ENCODE peak calls at places on chromosome 1, in four cellular contexts. One of them, this sample, is unnamed.

GRCh38 chr1:156816561-156817328 is at the start of gene SH2D2A:
- DNase-seq in GM12878: peak
- DNase-seq in HepG2: no peak
- DNase-seq in H1: no peak
- DNase-seq in this sample: no peak

GRCh38 chr1:188244681-188245080 is 1415.9 kb downstream of the PLA2G4A start:
- DNase-seq in GM12878: no peak
- DNase-seq in H1: no peak
- DNase-seq in HepG2: no peak
- DNase-seq in this sample: no peak

GRCh38 chr1:85258536-85259117 is 835 bp downstream of the C1orf52 start:
- DNase-seq in HepG2: no peak
- DNase-seq in GM12878: no peak
- DNase-seq in H1: no peak
- DNase-seq in this sample: no peak

GRCh38 chr1:168112673-168113305 is 23.9 kb downstream of the GPR161 start:
- DNase-seq in HepG2: no peak
- DNase-seq in GM12878: peak
- DNase-seq in H1: no peak
- DNase-seq in this sample: no peak

GRCh38 chr1:52424238-52424637 is 19.8 kb downstream of the PRPF38A start:
- DNase-seq in HepG2: no peak
- DNase-seq in H1: no peak
- DNase-seq in GM12878: no peak
- DNase-seq in this sample: no peak

GRCh38 chr1:33241866-33242265 is 14.4 kb upstream of the ZNF362 start:
- DNase-seq in HepG2: no peak
- DNase-seq in GM12878: no peak
- DNase-seq in H1: no peak
- DNase-seq in this sample: no peak

GRCh38 chr1:230825804-230826160 is 42.5 kb downstream of the C1orf198 start:
- DNase-seq in HepG2: no peak
- DNase-seq in H1: peak
- DNase-seq in GM12878: no peak
- DNase-seq in this sample: no peak

GRCh38 chr1:162578071-162578705 is 16.7 kb downstream of the UAP1 start:
- DNase-seq in H1: no peak
- DNase-seq in HepG2: no peak
- DNase-seq in GM12878: no peak
- DNase-seq in this sample: no peak

GRCh38 chr1:53061123-53061858 is 722 bp upstream of the PODN start:
- DNase-seq in H1: peak
- DNase-seq in GM12878: no peak
- DNase-seq in HepG2: no peak
- DNase-seq in this sample: no peak

GRCh38 chr1:154609398-154610380 is 1.7 kb upstream of the ADAR start:
- DNase-seq in H1: peak
- DNase-seq in GM12878: no peak
- DNase-seq in HepG2: no peak
- DNase-seq in this sample: no peak

DNA sequence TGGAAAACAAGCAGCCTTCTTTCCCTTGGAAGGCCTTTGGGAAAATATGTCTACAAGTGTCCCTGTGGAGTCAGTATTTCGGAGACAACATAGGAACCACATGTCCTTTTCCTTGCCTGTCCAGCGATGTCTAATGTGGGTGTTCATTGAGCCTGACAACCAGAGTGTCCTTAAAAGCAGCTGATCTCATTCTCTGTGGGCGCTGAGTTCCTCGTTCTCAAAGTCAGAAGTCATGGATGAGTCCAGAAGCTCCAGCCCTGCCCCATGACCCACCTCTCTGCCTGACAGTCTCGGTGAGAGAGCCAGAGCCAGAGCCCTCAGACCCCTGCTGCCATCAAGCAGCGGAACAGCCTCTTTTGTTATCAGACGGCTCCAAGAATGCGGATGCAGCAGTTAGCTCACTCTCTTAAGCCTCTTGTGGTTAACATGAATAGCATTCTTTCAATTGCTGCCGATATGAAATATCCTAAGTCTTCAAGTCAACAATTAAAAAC is 329.2 kb downstream of the TGFB2 start:
- DNase-seq in GM12878: no peak
- DNase-seq in H1: peak
- DNase-seq in HepG2: peak
- DNase-seq in this sample: no peak
- TF ChIP-seq TCF12 in GM12878: no peak
- TF ChIP-seq TCF12 in H1: no peak
- TF ChIP-seq TCF12 in HepG2: no peak
- TF ChIP-seq TCF12 in this sample: peak

GRCh38 chr1:211196880-211197279 is 62.3 kb upstream of the RCOR3 start:
- DNase-seq in HepG2: no peak
- DNase-seq in GM12878: no peak
- DNase-seq in H1: no peak
- DNase-seq in this sample: no peak
- TF ChIP-seq TCF12 in HepG2: no peak
- TF ChIP-seq TCF12 in GM12878: no peak
- TF ChIP-seq TCF12 in H1: no peak
- TF ChIP-seq TCF12 in this sample: no peak

GRCh38 chr1:94876362-94876761 is 50.5 kb downstream of the CNN3 start:
- DNase-seq in GM12878: no peak
- DNase-seq in H1: no peak
- DNase-seq in HepG2: no peak
- DNase-seq in this sample: no peak

GRCh38 chr1:94874423-94874822 is 52.5 kb downstream of the CNN3 start:
- DNase-seq in GM12878: no peak
- DNase-seq in HepG2: no peak
- DNase-seq in H1: no peak
- DNase-seq in this sample: no peak

GRCh38 chr1:94875794-94876193 is 51.1 kb downstream of the CNN3 start:
- DNase-seq in HepG2: no peak
- DNase-seq in GM12878: no peak
- DNase-seq in H1: no peak
- DNase-seq in this sample: no peak

GRCh38 chr1:94872771-94873495 is 52.8 kb downstream of the SLC44A3 start:
- DNase-seq in GM12878: no peak
- DNase-seq in H1: no peak
- DNase-seq in HepG2: no peak
- DNase-seq in this sample: no peak

GRCh38 chr1:94873520-94874351 is 53.2 kb downstream of the CNN3 start:
- DNase-seq in GM12878: no peak
- DNase-seq in H1: no peak
- DNase-seq in HepG2: no peak
- DNase-seq in this sample: no peak
- TF ChIP-seq TCF12 in GM12878: no peak
- TF ChIP-seq TCF12 in H1: no peak
- TF ChIP-seq TCF12 in HepG2: no peak
- TF ChIP-seq TCF12 in this sample: no peak

DNA sequence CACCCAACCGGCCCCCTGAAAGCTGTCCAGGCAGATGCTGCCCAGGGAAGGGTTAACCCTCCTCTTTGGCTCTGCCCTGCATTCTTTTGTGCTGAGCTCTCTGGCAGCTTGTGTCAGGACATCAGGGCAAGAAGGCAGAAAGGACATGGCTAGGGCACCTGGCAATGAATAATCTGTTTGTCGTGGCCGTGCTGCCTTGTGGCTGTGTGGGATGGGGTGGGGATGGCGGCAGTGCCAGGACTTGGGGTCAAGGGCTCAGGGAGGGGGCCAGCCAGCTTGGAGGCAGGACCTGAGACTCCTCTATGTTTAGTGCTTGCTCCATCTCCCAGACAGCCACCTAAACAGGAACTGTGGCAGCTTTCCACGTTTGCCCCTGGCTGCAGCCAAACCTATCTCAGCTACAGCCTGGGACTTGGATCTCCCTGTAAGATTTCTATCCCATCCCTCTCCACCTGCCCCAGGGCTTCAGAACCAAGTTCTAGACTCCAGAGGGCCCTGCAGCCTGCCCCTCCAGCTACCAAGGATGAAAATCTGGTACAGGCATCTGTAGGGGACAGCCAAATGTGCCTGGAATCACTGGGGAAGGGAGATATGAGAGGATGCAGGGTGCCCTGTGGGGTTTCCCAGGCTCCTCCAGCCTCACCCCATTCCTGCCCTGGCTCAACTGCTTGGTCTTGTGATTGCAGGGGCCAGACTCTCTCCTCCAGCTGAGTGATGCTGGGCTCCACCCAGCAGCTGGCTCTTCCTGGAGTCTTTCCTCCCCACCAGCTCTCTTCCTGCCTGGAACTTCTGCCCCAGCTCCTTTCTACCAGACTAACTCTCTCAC is 9.6 kb upstream of the GPR37L1 start:
- DNase-seq in HepG2: no peak
- DNase-seq in H1: no peak
- DNase-seq in GM12878: no peak
- DNase-seq in this sample: no peak
- TF ChIP-seq TCF12 in HepG2: no peak
- TF ChIP-seq TCF12 in H1: no peak
- TF ChIP-seq TCF12 in GM12878: no peak
- TF ChIP-seq TCF12 in this sample: peak

DNA sequence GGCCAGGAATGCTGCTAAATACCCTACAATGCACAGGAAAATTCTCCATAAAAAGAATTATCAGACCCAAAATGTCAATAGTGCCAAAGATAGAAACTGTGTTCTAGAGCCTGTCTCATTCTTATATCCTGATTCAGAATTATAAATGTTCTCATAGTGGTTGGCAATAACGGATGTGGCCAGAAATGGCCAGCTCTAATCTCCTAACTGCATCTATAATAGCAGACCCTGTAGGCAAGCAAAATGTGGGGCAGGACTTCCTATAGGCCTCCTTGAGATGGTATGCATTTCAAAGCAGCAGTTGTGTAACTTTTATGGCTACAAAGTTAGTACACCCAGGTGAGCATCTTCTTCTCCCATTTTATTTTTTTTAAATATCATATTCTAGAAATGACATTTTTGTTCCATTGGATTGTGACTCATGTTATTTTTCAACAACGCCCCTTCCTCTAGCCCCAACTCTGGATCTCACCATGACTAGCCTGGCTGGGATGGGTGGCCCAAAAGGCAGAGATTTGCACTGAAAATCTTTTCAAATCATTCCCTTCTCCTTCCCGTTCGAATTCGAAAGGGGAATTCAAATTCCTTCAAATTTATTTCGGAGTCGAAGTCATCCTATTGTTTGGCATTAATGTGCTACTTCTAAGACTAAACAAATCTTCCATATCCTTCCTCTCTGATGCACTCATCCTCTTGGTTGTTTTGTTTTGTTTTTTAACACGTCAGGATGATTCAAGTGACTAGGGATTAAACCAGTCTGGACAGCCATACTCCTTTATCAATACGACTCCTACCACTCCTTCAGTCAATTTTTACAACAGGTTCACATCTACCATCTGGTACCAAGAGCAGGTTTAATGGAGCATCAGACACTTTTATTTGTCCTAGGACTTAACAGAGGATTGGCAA is 95.6 kb upstream of the SGIP1 start:
- DNase-seq in GM12878: no peak
- DNase-seq in H1: no peak
- DNase-seq in HepG2: no peak
- DNase-seq in this sample: no peak
- TF ChIP-seq TCF12 in GM12878: no peak
- TF ChIP-seq TCF12 in H1: no peak
- TF ChIP-seq TCF12 in HepG2: no peak
- TF ChIP-seq TCF12 in this sample: no peak

GRCh38 chr1:29539971-29540370 is 303.6 kb downstream of the PTPRU start:
- DNase-seq in GM12878: no peak
- DNase-seq in H1: no peak
- DNase-seq in HepG2: no peak
- DNase-seq in this sample: no peak
- TF ChIP-seq TCF12 in GM12878: no peak
- TF ChIP-seq TCF12 in H1: no peak
- TF ChIP-seq TCF12 in HepG2: no peak
- TF ChIP-seq TCF12 in this sample: no peak

DNA sequence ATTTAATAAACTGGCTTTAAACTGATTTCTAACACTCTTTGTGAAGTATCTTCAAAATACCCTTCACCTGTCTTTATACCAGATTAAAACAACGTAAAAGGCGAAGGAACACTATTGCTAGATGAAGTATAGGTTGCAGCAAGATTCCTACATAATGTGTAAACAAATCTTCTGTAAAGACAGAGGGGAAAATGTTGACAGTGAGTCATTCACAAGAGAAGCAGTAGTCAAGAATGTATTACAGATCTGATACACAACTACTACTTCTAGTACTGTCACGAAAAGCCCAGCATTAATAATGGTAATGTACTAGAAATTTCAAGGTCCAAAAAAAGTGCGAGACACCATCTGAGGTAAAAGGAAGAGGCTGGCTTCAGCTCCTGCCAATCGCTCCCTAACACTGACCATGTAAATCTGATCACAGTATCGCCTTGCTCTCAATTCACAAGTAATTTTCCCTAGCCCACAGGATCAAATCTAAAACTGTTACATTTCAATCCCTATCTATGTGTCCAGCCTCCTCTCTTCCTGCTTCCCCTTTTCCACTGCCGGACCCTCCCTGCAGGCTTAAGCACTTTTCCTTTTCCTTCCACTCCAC is 290.4 kb downstream of the AKT3 start:
- DNase-seq in GM12878: no peak
- DNase-seq in H1: no peak
- DNase-seq in HepG2: no peak
- DNase-seq in this sample: no peak
- TF ChIP-seq TCF12 in GM12878: no peak
- TF ChIP-seq TCF12 in H1: no peak
- TF ChIP-seq TCF12 in HepG2: no peak
- TF ChIP-seq TCF12 in this sample: no peak

This sample was measured in SK-N-SH.